ENCODE peak calls at places on chromosome 4, in eight cellular contexts. H, D, J, N, Q, K, Y and S are unnamed samples.

GRCh38 chr4:26433556-26433955 is 56.7 kb downstream of the CCKAR start:
- DNase-seq in Q (peak; percentile 4), K (no peak), D (peak; percentile 63), Y (no peak), H (no peak), N (no peak), J (no peak), S (no peak)

GRCh38 chr4:2417765-2418651 is at the start of gene ZFYVE28:
- DNase-seq in K (no peak), D (no peak), H (no peak), J (peak; percentile 49), Y (no peak), N (no peak), Q (peak; percentile 5), S (peak; percentile 5)

GRCh38 chr4:107734120-107734519 is 14.1 kb upstream of the PAPSS1 start:
- DNase-seq in D (no peak), K (peak; percentile 59), J (no peak), Y (no peak), N (peak; percentile 9), H (no peak), Q (no peak), S (no peak)

GRCh38 chr4:38314663-38315062 is 349.3 kb upstream of the KLF3 start:
- DNase-seq in H (no peak), N (no peak), J (no peak), Y (no peak), D (peak; percentile 61), K (no peak), Q (no peak), S (no peak)

GRCh38 chr4:173821851-173822250 is 291.8 kb upstream of the HAND2 start:
- DNase-seq in K (no peak), D (no peak), J (no peak), N (no peak), Q (no peak), Y (no peak), H (no peak), S (no peak)

GRCh38 chr4:150582101-150582565 is at the start of gene MAB21L2:
- DNase-seq in Q (peak; percentile 41), D (no peak), J (no peak), K (no peak), H (no peak), Y (no peak), N (no peak), S (no peak)

GRCh38 chr4:76688737-76689078 is 209.2 kb downstream of the SOWAHB start:
- DNase-seq in Q (no peak), Y (no peak), H (no peak), J (no peak), D (no peak), N (no peak), K (no peak), S (no peak)

GRCh38 chr4:2254665-2255500 is 7.0 kb downstream of the MXD4 start:
- DNase-seq in D (no peak), J (no peak), K (no peak), Y (no peak), N (no peak), H (peak; percentile 57), Q (no peak), S (no peak)

GRCh38 chr4:83212041-83212851 is 72.4 kb downstream of the COQ2 start:
- DNase-seq in J (no peak), N (no peak), K (no peak), H (no peak), Q (no peak), Y (no peak), D (no peak), S (no peak)